ENCODE peak calls at places on chromosomes 3 and 15, in six cellular contexts. J, E, Z, T, R and Y are unnamed samples.

GRCh38 chr3:71048948-71049347 is 534.6 kb downstream of the FOXP1 start:
- DNase-seq in J (no peak), E (no peak), Z (no peak), T (no peak), R (no peak), Y (no peak)

GRCh38 chr3:169923189-169923588 is 11.8 kb downstream of the SAMD7 start:
- DNase-seq in J (no peak), E (no peak), Z (no peak), T (no peak), R (no peak), Y (no peak)

GRCh38 chr3:60578936-60579335 is 672.3 kb downstream of the FHIT start:
- DNase-seq in J (no peak), E (no peak), Z (no peak), T (peak), R (no peak), Y (no peak)

GRCh38 chr3:87900061-87900460 is 158.7 kb downstream of the CGGBP1 start:
- DNase-seq in J (no peak), E (no peak), Z (no peak), T (no peak), R (no peak), Y (no peak)

GRCh38 chr3:74353039-74353438 is 261.4 kb downstream of the CNTN3 start:
- DNase-seq in J (no peak), E (peak), Z (no peak), T (no peak), R (no peak), Y (no peak)

GRCh38 chr3:69197922-69198540 is 75.6 kb upstream of the LMOD3 start:
- DNase-seq in J (no peak), E (no peak), Z (no peak), T (peak), R (no peak), Y (no peak)

GRCh38 chr15:34355241-34355640 is 11.8 kb downstream of the LPCAT4 start:
- DNase-seq in J (no peak), E (no peak), Z (no peak), T (no peak), R (no peak), Y (no peak)

GRCh38 chr3:33131328-33132018 is 17.7 kb downstream of the CRTAP start:
- DNase-seq in J (peak), E (peak), Z (peak), T (peak), R (peak), Y (peak)

GRCh38 chr15:73800662-73801345 is 47.7 kb upstream of the INSYN1 start:
- DNase-seq in J (peak), E (no peak), Z (no peak), T (no peak), R (peak), Y (no peak)

GRCh38 chr3:105414841-105415240 is 48.1 kb downstream of the ALCAM start:
- DNase-seq in J (peak), E (no peak), Z (no peak), T (no peak), R (peak), Y (no peak)

GRCh38 chr3:42830437-42831320 is 21.4 kb downstream of the ACKR2 start:
- DNase-seq in J (peak), E (peak), Z (no peak), T (no peak), R (peak), Y (no peak)

GRCh38 chr3:138359549-138360271 is 11.3 kb downstream of the MRAS start:
- DNase-seq in J (no peak), E (no peak), Z (no peak), T (no peak), R (no peak), Y (no peak)

GRCh38 chr3:154244644-154245043 is 79.6 kb downstream of the DHX36 start:
- DNase-seq in J (no peak), E (no peak), Z (no peak), T (no peak), R (peak), Y (no peak)

GRCh38 chr15:92647467-92648163 is 8.0 kb downstream of the FAM174B start:
- DNase-seq in J (no peak), E (peak), Z (peak), T (no peak), R (no peak), Y (no peak)

GRCh38 chr3:157786618-157787017 is 283.4 kb upstream of the VEPH1 start:
- DNase-seq in J (no peak), E (no peak), Z (no peak), T (no peak), R (peak), Y (no peak)

GRCh38 chr3:197541756-197542539 is 13.8 kb downstream of the BDH1 start:
- DNase-seq in J (peak), E (peak), Z (no peak), T (no peak), R (peak), Y (peak)

GRCh38 chr15:32909431-32909830 is 191.6 kb downstream of the GREM1 start:
- DNase-seq in J (peak), E (no peak), Z (no peak), T (no peak), R (peak), Y (no peak)

GRCh38 chr3:113261996-113262665 is 50.8 kb downstream of the BOC start:
- DNase-seq in J (no peak), E (no peak), Z (no peak), T (no peak), R (no peak), Y (no peak)

GRCh38 chr3:126057936-126058335 is 26.0 kb downstream of the SLC41A3 start:
- DNase-seq in J (no peak), E (no peak), Z (no peak), T (no peak), R (no peak), Y (no peak)

GRCh38 chr15:74614744-74615312 is 808 bp upstream of the CLK3 start:
- DNase-seq in J (peak), E (peak), Z (no peak), T (peak), R (peak), Y (no peak)

GRCh38 chr3:30826381-30827061 is 67.9 kb downstream of the GADL1 start:
- DNase-seq in J (no peak), E (no peak), Z (no peak), T (no peak), R (no peak), Y (no peak)

GRCh38 chr3:53730565-53730964 is 115.7 kb downstream of the CHDH start:
- DNase-seq in J (no peak), E (no peak), Z (no peak), T (no peak), R (no peak), Y (no peak)

GRCh38 chr3:100107227-100107626 is 7.1 kb downstream of the FILIP1L start:
- DNase-seq in J (peak), E (no peak), Z (no peak), T (no peak), R (peak), Y (no peak)

GRCh38 chr3:56725175-56725574 is 42.1 kb upstream of the TASOR start:
- DNase-seq in J (no peak), E (no peak), Z (no peak), T (no peak), R (no peak), Y (no peak)

GRCh38 chr3:159804726-159805410 is 183.8 kb upstream of the IL12A start:
- DNase-seq in J (peak), E (peak), Z (peak), T (peak), R (peak), Y (peak)

GRCh38 chr3:17207019-17207418 is 322.3 kb downstream of the PLCL2 start:
- DNase-seq in J (no peak), E (no peak), Z (no peak), T (no peak), R (peak), Y (no peak)

GRCh38 chr3:108180214-108180613 is 42.0 kb downstream of the IFT57 start:
- DNase-seq in J (peak), E (no peak), Z (no peak), T (no peak), R (peak), Y (no peak)

DNA sequence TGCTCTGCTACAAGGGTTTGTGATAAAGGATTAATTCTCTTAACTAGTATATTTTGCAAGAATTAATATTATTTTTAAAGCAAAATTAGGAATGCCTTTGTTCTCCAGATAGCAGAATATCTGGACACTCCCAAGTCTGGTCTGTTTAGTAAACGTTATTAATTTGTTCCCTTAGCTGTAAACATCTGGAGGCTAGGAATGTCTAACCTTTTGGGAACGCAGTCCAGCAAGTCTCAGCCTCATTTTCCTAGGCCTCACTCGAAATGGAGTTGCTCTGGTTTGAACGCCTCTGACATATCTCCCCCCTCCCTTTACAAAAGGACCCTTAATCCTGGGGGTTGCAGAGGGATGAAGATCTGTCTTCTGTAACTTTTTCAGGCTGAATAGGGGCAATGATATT is 59.3 kb upstream of the WNT7A start:
- DNase-seq in J (no peak), E (no peak), Z (no peak), T (peak), R (no peak), Y (no peak)
- H4K91ac ChIP-seq in J (no peak), E (no peak), Z (no peak), T (no peak), R (no peak), Y (no peak)

GRCh38 chr3:127741690-127742089 is 68.9 kb downstream of the ABTB1 start:
- DNase-seq in J (no peak), E (no peak), Z (no peak), T (no peak), R (no peak), Y (no peak)

GRCh38 chr3:127738192-127738840 is 65.6 kb downstream of the ABTB1 start:
- DNase-seq in J (peak), E (no peak), Z (no peak), T (peak), R (peak), Y (no peak)

GRCh38 chr3:127741246-127741645 is 68.5 kb downstream of the ABTB1 start:
- DNase-seq in J (no peak), E (no peak), Z (no peak), T (no peak), R (no peak), Y (no peak)

GRCh38 chr3:127739347-127740135 is 66.8 kb downstream of the ABTB1 start:
- DNase-seq in J (no peak), E (no peak), Z (no peak), T (no peak), R (peak), Y (no peak)

DNA sequence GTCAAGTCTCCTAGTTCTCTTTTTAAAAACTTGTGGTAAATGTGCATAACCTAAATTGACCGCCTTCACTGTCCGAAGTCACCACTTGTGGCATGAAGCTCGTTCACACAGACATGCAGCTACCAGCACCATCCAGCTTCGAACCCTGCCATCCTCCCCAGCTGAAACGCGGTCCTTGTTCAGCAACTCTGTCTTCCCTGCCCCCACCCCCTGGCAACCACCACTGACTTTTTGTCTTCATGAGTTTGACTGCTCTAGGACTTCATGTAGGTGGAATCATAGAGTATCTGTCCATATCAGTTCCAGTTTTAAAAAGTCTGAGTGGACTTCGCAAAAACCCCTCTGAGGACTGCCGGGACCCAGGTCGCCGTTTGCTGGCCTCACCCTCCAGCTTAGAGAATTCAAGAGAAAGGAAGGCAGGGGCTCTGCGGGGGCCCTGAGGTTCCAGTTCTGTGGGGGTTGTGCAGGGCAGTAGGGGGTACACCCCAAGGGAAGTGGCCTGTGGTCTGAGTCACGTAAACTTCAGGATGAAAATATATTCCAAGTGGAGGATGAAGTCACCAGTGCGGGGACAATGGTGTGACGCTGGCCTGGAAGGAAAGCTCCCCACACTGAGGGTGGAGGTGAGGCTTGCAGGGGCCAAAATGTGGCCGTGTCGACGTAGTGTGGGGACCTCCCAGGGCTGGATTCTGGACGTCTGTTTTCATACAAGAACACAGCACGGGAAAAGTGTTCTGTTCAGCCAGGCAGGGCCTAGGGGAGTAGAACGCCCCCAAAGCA is 67.6 kb downstream of the ABTB1 start:
- DNase-seq in J (peak), E (no peak), Z (no peak), T (no peak), R (no peak), Y (no peak)
- H3K27ac ChIP-seq in J (peak), E (no peak), Z (no peak), T (no peak), R (no peak), Y (no peak)

GRCh38 chr3:122962149-122962548 is 65.4 kb downstream of the SEMA5B start:
- DNase-seq in J (no peak), E (no peak), Z (no peak), T (no peak), R (no peak), Y (no peak)
- H2AK5ac ChIP-seq in J (no peak), E (no peak), Z (peak), T (no peak), R (no peak), Y (no peak)

DNA sequence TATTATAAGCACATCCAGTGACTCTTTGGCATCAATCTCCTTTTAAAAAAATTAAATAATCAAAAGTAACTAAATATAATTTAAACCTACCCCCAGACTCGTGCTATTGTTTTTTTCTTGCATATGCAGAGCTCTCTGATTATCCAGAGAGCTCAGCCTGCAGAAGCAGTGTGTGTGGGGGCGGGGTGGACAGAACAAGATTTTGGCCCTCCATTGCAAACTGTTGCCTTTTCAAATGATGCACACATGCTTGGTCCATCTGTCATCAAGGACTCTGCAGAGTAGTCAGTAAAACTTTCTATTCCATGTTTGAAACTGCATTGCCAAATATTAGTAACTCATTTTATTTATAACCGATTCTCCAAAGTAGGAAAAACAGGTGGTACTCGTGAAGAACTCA is 28.6 kb upstream of the STXBP5L start:
- DNase-seq in J (no peak), E (no peak), Z (no peak), T (no peak), R (no peak), Y (no peak)
- H4K91ac ChIP-seq in J (no peak), E (no peak), Z (no peak), T (no peak), R (no peak), Y (no peak)

GRCh38 chr3:141542202-141542959 is 55.6 kb downstream of the RASA2 start:
- DNase-seq in J (no peak), E (no peak), Z (no peak), T (no peak), R (no peak), Y (no peak)

GRCh38 chr3:141538568-141538967 is 51.7 kb downstream of the RASA2 start:
- DNase-seq in J (no peak), E (no peak), Z (no peak), T (no peak), R (no peak), Y (no peak)

GRCh38 chr3:141540531-141540930 is 53.7 kb downstream of the RASA2 start:
- DNase-seq in J (no peak), E (no peak), Z (no peak), T (no peak), R (no peak), Y (no peak)

GRCh38 chr3:141539441-141540187 is 52.8 kb downstream of the RASA2 start:
- DNase-seq in J (no peak), E (no peak), Z (no peak), T (no peak), R (peak), Y (no peak)

DNA sequence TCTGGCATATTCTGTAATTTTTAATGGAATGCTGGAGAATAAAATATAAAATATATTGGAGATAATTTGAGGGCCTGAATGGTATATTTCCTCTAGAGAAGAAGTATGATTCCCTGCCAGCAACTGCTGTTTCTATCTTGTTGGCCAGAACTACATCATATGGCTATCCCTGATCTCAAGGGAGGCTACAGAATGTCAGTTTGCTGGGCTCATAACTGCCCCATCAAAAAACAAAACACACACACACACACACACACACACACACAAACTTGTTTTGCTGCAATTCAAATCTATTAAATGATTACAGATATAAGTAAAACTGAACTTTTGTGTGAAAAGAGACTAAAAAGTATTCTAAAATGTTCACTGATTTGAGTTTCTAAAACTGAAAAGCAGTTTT is 51.0 kb downstream of the RASA2 start:
- DNase-seq in J (no peak), E (no peak), Z (no peak), T (no peak), R (no peak), Y (no peak)
- H3K27ac ChIP-seq in J (no peak), E (no peak), Z (no peak), T (no peak), R (no peak), Y (no peak)

DNA sequence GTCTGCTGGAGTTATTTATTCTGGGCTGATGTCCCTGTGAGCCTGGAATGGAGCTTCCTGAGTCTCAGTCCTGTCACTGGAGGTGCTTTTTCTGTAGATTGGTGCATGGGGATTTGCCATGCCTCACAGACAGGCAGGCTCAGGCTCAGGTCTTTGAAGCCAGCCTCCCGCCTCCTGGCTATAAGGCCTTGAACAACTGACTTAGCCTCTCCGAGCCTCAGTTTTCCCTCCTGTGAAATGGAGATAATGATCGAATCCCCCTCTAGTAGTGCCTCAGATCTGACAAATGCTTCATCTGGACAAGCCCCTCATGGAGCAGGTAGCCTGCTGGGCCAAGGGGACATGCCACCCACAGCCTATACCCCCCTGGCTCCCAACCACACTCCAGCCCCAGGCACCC is 68.1 kb upstream of the LCTL start:
- DNase-seq in J (no peak), E (no peak), Z (no peak), T (no peak), R (no peak), Y (no peak)
- H2AK5ac ChIP-seq in J (no peak), E (no peak), Z (peak), T (peak), R (no peak), Y (peak)

DNA sequence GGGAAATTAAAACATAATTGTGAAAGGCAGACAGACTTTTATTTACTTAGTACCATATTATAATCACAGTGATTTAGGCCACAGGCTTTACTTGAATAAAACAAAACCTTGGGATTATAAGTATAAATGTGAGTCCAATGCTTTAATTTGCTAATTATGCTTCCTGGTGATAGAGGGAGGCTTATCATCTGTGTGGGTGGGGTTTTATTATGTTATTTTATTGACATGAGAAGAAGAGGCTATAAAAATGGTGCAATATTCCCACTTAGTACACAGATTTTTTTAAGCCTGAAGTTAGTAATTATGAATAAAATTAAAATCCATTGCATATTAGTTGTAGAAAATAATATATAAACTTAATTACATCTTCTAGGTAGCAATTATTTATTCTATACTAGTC is 248.3 kb upstream of the TBL1XR1 start:
- DNase-seq in J (no peak), E (no peak), Z (no peak), T (no peak), R (no peak), Y (no peak)
- H4K91ac ChIP-seq in J (no peak), E (no peak), Z (no peak), T (no peak), R (no peak), Y (no peak)

GRCh38 chr3:13881536-13882410 is 1.9 kb upstream of the WNT7A start:
- DNase-seq in J (no peak), E (peak), Z (no peak), T (no peak), R (no peak), Y (no peak)

GRCh38 chr3:13879102-13879945 is 547 bp downstream of the WNT7A start:
- DNase-seq in J (no peak), E (peak), Z (no peak), T (peak), R (no peak), Y (peak)

GRCh38 chr3:13878711-13879101 is 1.2 kb downstream of the WNT7A start:
- DNase-seq in J (no peak), E (peak), Z (no peak), T (no peak), R (no peak), Y (peak)

GRCh38 chr3:13880811-13881156 is 913 bp upstream of the WNT7A start:
- DNase-seq in J (no peak), E (no peak), Z (no peak), T (peak), R (no peak), Y (no peak)

GRCh38 chr3:13879946-13880810 is at the start of gene WNT7A:
- DNase-seq in J (no peak), E (peak), Z (no peak), T (peak), R (no peak), Y (peak)
- H3K27ac ChIP-seq in J (no peak), E (no peak), Z (no peak), T (no peak), R (no peak), Y (no peak)